ENCODE peak calls at places on chromosomes 12 and 14, in four cellular contexts. One of them, this sample, is unnamed.

GRCh38 chr12:47777741-47778558 is 4.9 kb downstream of the SLC48A1 start:
- DNase-seq in foreskin melanocyte: no peak
- DNase-seq in neural progenitor cell: no peak
- DNase-seq in HCT116: no peak
- DNase-seq in this sample: peak; percentile 86

GRCh38 chr14:104550340-104550848 is 29.2 kb upstream of the C14orf180 start:
- DNase-seq in foreskin melanocyte: no peak
- DNase-seq in neural progenitor cell: no peak
- DNase-seq in HCT116: no peak
- DNase-seq in this sample: no peak

GRCh38 chr12:54251667-54252284 is 28.1 kb downstream of the CBX5 start:
- DNase-seq in foreskin melanocyte: no peak
- DNase-seq in neural progenitor cell: peak; percentile 60
- DNase-seq in HCT116: peak; percentile 37
- DNase-seq in this sample: no peak

GRCh38 chr14:91229743-91230200 is 14.7 kb downstream of the GPR68 start:
- DNase-seq in foreskin melanocyte: no peak
- DNase-seq in neural progenitor cell: no peak
- DNase-seq in HCT116: no peak
- DNase-seq in this sample: no peak

GRCh38 chr14:75418779-75419768 is 8.7 kb upstream of the JDP2 start:
- DNase-seq in foreskin melanocyte: no peak
- DNase-seq in neural progenitor cell: peak; percentile 78
- DNase-seq in HCT116: peak; percentile 58
- DNase-seq in this sample: peak; percentile 35

GRCh38 chr12:43151406-43152080 is 400.5 kb downstream of the ADAMTS20 start:
- DNase-seq in foreskin melanocyte: no peak
- DNase-seq in neural progenitor cell: no peak
- DNase-seq in HCT116: no peak
- DNase-seq in this sample: no peak

GRCh38 chr14:73460691-73461127 is 2.4 kb upstream of the NUMB start:
- DNase-seq in foreskin melanocyte: no peak
- DNase-seq in neural progenitor cell: no peak
- DNase-seq in HCT116: no peak
- DNase-seq in this sample: no peak

GRCh38 chr12:31874961-31875608 is 84.1 kb upstream of the RESF1 start:
- DNase-seq in foreskin melanocyte: no peak
- DNase-seq in neural progenitor cell: no peak
- DNase-seq in HCT116: no peak
- DNase-seq in this sample: peak; percentile 13

GRCh38 chr12:70739741-70740140 is 102.5 kb upstream of the PTPRB start:
- DNase-seq in foreskin melanocyte: no peak
- DNase-seq in neural progenitor cell: no peak
- DNase-seq in HCT116: no peak
- DNase-seq in this sample: no peak

GRCh38 chr12:11798856-11799530 is 149.5 kb downstream of the ETV6 start:
- DNase-seq in foreskin melanocyte: peak; percentile 58
- DNase-seq in neural progenitor cell: no peak
- DNase-seq in HCT116: no peak
- DNase-seq in this sample: no peak

GRCh38 chr12:44696542-44696941 is 179.6 kb downstream of the NELL2 start:
- DNase-seq in foreskin melanocyte: peak; percentile 10
- DNase-seq in neural progenitor cell: no peak
- DNase-seq in HCT116: no peak
- DNase-seq in this sample: no peak

GRCh38 chr12:112557954-112558630 is 139.3 kb downstream of the PTPN11 start:
- DNase-seq in foreskin melanocyte: no peak
- DNase-seq in neural progenitor cell: peak; percentile 50
- DNase-seq in HCT116: no peak
- DNase-seq in this sample: no peak